ENCODE peak calls at places on chromosomes 7 and 10, in nine cellular contexts. M, A, J, X, E, V, B, C and W are unnamed samples.

GRCh38 chr10:69649771-69650550 is 19.9 kb downstream of the FAM241B start:
- DNase-seq in J (no peak), X (no peak), B (peak; percentile 64), E (no peak), A (no peak), C (no peak), V (no peak), M (no peak), W (no peak)

GRCh38 chr7:101169838-101170531 is 4.6 kb upstream of the VGF start:
- DNase-seq in E (peak; percentile 54), C (peak; percentile 86), B (peak; percentile 63), V (no peak), M (peak; percentile 75), X (peak; percentile 87), A (peak; percentile 67), J (peak; percentile 57), W (peak; percentile 65)

GRCh38 chr7:128365432-128365831 is 3.9 kb upstream of the PRRT4 start:
- DNase-seq in E (no peak), J (no peak), M (no peak), V (no peak), C (no peak), X (no peak), B (no peak), A (no peak), W (no peak)

GRCh38 chr7:4939971-4940720 is 18.8 kb downstream of the MMD2 start:
- DNase-seq in C (no peak), A (no peak), J (no peak), B (no peak), X (no peak), E (no peak), V (no peak), M (no peak), W (no peak)

GRCh38 chr7:106681815-106682495 is 21.0 kb upstream of the CCDC71L start:
- DNase-seq in C (peak; percentile 48), J (peak; percentile 83), V (peak; percentile 76), B (peak; percentile 38), A (peak; percentile 72), E (peak; percentile 57), X (no peak), M (no peak), W (no peak)

GRCh38 chr10:28663576-28664368 is 13.5 kb upstream of the BAMBI start:
- DNase-seq in X (peak; percentile 74), V (no peak), M (peak; percentile 55), B (peak; percentile 86), A (peak; percentile 90), J (peak; percentile 84), C (peak; percentile 77), E (peak; percentile 80), W (peak; percentile 48)

GRCh38 chr7:15566476-15566875 is 4.7 kb upstream of the AGMO start:
- DNase-seq in E (no peak), A (no peak), V (no peak), C (no peak), M (no peak), B (no peak), X (no peak), J (no peak), W (no peak)

GRCh38 chr10:1410469-1411395 is 326.6 kb downstream of the ADARB2 start:
- DNase-seq in A (no peak), J (no peak), M (no peak), C (no peak), B (no peak), V (no peak), X (no peak), E (no peak), W (no peak)

GRCh38 chr10:12594448-12594944 is 245.1 kb downstream of the CAMK1D start:
- DNase-seq in C (no peak), A (no peak), E (no peak), J (no peak), B (no peak), V (no peak), M (peak; percentile 29), X (peak; percentile 51), W (no peak)

GRCh38 chr7:36348256-36348655 is 41.4 kb upstream of the ANLN start:
- DNase-seq in J (no peak), B (no peak), E (peak; percentile 12), C (no peak), X (no peak), A (peak; percentile 35), V (peak; percentile 17), M (no peak), W (no peak)

GRCh38 chr10:67775274-67775673 is 62.7 kb downstream of the DNAJC12 start:
- DNase-seq in A (no peak), X (no peak), E (no peak), B (peak; percentile 65), J (no peak), M (no peak), V (no peak), C (no peak), W (no peak)

GRCh38 chr10:121607310-121608055 is 9.2 kb upstream of the FGFR2 start:
- DNase-seq in E (no peak), A (no peak), X (no peak), B (no peak), J (no peak), M (no peak), V (no peak), C (no peak), W (no peak)

GRCh38 chr10:73965890-73966768 is 31.8 kb upstream of the VCL start:
- DNase-seq in J (peak; percentile 100), A (peak; percentile 99), C (peak; percentile 97), B (peak; percentile 100), E (peak; percentile 98), M (no peak), X (no peak), V (peak; percentile 99), W (no peak)

GRCh38 chr7:156017916-156018700 is 205.8 kb upstream of the SHH start:
- DNase-seq in V (no peak), M (no peak), A (no peak), B (no peak), J (no peak), C (no peak), X (no peak), E (no peak), W (no peak)

GRCh38 chr7:72706521-72706920 is 121.5 kb downstream of the TYW1B start:
- DNase-seq in V (no peak), C (no peak), J (peak; percentile 57), E (no peak), M (no peak), B (no peak), A (no peak), X (no peak), W (no peak)

GRCh38 chr7:75953918-75954317 is 39.0 kb downstream of the POR start:
- DNase-seq in A (no peak), C (no peak), E (no peak), X (no peak), V (no peak), B (no peak), M (no peak), J (no peak), W (no peak)

GRCh38 chr10:30928742-30929141 is 102.9 kb downstream of the ZNF438 start:
- DNase-seq in M (no peak), V (no peak), J (no peak), X (no peak), E (no peak), B (no peak), C (no peak), A (no peak), W (no peak)

GRCh38 chr7:28662236-28662635 is 249.9 kb downstream of the CREB5 start:
- DNase-seq in C (no peak), E (no peak), V (no peak), X (no peak), M (no peak), J (no peak), A (no peak), B (no peak), W (no peak)

GRCh38 chr7:13839063-13839462 is 150.4 kb downstream of the ETV1 start:
- DNase-seq in M (no peak), A (no peak), B (peak; percentile 32), J (no peak), X (no peak), C (no peak), V (no peak), E (no peak), W (no peak)

GRCh38 chr7:27116962-27117686 is 13.4 kb downstream of the HOXA4 start:
- DNase-seq in B (no peak), E (no peak), M (no peak), X (no peak), A (no peak), J (no peak), V (no peak), C (no peak), W (no peak)

GRCh38 chr10:59808896-59809643 is 55.8 kb upstream of the MRLN start:
- DNase-seq in A (peak; percentile 70), V (no peak), X (peak; percentile 82), J (peak; percentile 40), E (peak; percentile 57), C (peak; percentile 61), B (peak; percentile 93), M (peak; percentile 41), W (peak; percentile 55)

GRCh38 chr10:63236113-63236935 is 103.2 kb downstream of the NRBF2 start:
- DNase-seq in B (peak; percentile 100), C (peak; percentile 70), V (peak; percentile 89), J (peak; percentile 93), A (peak; percentile 86), M (no peak), X (no peak), E (peak; percentile 90), W (no peak)

GRCh38 chr7:47354831-47355541 is 226.9 kb downstream of the TNS3 start:
- DNase-seq in B (no peak), C (no peak), X (no peak), V (no peak), J (no peak), M (no peak), A (no peak), E (no peak), W (no peak)

GRCh38 chr10:53601260-53601875 is 828.8 kb upstream of the MBL2 start:
- DNase-seq in B (peak; percentile 92), X (no peak), V (no peak), E (peak; percentile 21), M (no peak), J (peak; percentile 18), A (peak; percentile 55), C (peak; percentile 0), W (no peak)

GRCh38 chr7:159138508-159138907 is 6.2 kb downstream of the VIPR2 start:
- DNase-seq in M (no peak), E (no peak), X (no peak), V (no peak), C (no peak), A (no peak), B (no peak), J (no peak), W (no peak)

GRCh38 chr7:32251659-32252058 is 181.5 kb upstream of the PDE1C start:
- DNase-seq in J (no peak), M (no peak), E (no peak), B (no peak), X (no peak), C (no peak), V (no peak), A (no peak), W (no peak)

GRCh38 chr7:73613954-73614735 is 10.2 kb downstream of the MLXIPL start:
- DNase-seq in M (no peak), V (no peak), A (no peak), B (peak; percentile 39), X (no peak), E (no peak), J (peak; percentile 64), C (peak; percentile 80), W (no peak)

GRCh38 chr10:131730771-131731497 is 169.9 kb upstream of the PPP2R2D start:
- DNase-seq in E (no peak), C (no peak), B (no peak), X (no peak), M (no peak), V (no peak), A (no peak), J (no peak), W (no peak)

GRCh38 chr10:73553316-73553715 is 37.8 kb downstream of the USP54 start:
- DNase-seq in M (no peak), C (no peak), X (no peak), V (no peak), A (no peak), J (no peak), B (no peak), E (no peak), W (no peak)

GRCh38 chr7:100000239-100000638 is 15.2 kb upstream of the ZKSCAN1 start:
- DNase-seq in X (no peak), V (no peak), B (no peak), A (no peak), E (no peak), M (no peak), J (no peak), C (no peak), W (no peak)

GRCh38 chr10:8811201-8811600 is 756.7 kb downstream of the GATA3 start:
- DNase-seq in X (no peak), B (no peak), E (no peak), C (no peak), A (peak; percentile 1), J (peak; percentile 48), V (no peak), M (no peak), W (no peak)